ENCODE peak calls at places on chromosomes 13 and 19, in nine cellular contexts. X is activated T-helper 1 cell treated with anti-CD3 and anti-CD28 coated beads, Interleukin-2, amount 50 U/mL, for 16 hours; F is fibroblast of the aortic adventitia; Q is Calu3; W is hepatic stellate cell; V is effector memory CD4-positive, alpha-beta T cell; S is left ventricle myocardium superior; U is NCI-H2107; R is foreskin fibroblast. G is an unnamed sample.

GRCh38 chr13:21550918-21551317 is 53.1 kb downstream of the MICU2 start:
- DNase-seq in Q (no peak), W (no peak), U (no peak), R (no peak), S (no peak), V (no peak), X (no peak), F (no peak), G (no peak)

GRCh38 chr13:28707629-28708427 is 10.9 kb downstream of the SLC46A3 start:
- DNase-seq in Q (no peak), X (no peak), S (no peak), W (peak; percentile 18), V (no peak), F (peak; percentile 78), U (no peak), R (peak; percentile 88), G (no peak)

GRCh38 chr19:33159149-33159548 is 27.2 kb downstream of the WDR88 start:
- DNase-seq in W (no peak), F (no peak), X (no peak), S (no peak), V (no peak), Q (no peak), U (no peak), R (no peak), G (no peak)

GRCh38 chr13:105759467-105759866 is 776.0 kb downstream of the EFNB2 start:
- DNase-seq in Q (no peak), F (no peak), U (no peak), S (no peak), W (no peak), X (no peak), R (no peak), V (no peak), G (no peak)

GRCh38 chr19:28920269-28921066 is 292.5 kb downstream of the UQCRFS1 start:
- DNase-seq in X (no peak), W (no peak), U (no peak), F (no peak), Q (no peak), R (no peak), S (no peak), V (no peak), G (no peak)

GRCh38 chr13:106443625-106444024 is 91.8 kb downstream of the EFNB2 start:
- DNase-seq in W (no peak), V (no peak), S (no peak), R (no peak), U (no peak), Q (no peak), X (no peak), F (no peak), G (no peak)

GRCh38 chr19:13037161-13037560 is 41.9 kb downstream of the NFIX start:
- DNase-seq in W (peak; percentile 89), S (peak; percentile 27), Q (no peak), V (no peak), F (peak; percentile 85), X (no peak), U (no peak), R (peak; percentile 80), G (no peak)

GRCh38 chr13:106156468-106156867 is 379.0 kb downstream of the EFNB2 start:
- DNase-seq in S (no peak), V (no peak), W (peak; percentile 30), F (peak; percentile 86), U (no peak), R (peak; percentile 97), Q (peak; percentile 1), X (no peak), G (no peak)

GRCh38 chr19:29665826-29666633 is 769 bp downstream of the PLEKHF1 start:
- DNase-seq in V (peak; percentile 29), U (no peak), R (no peak), W (peak; percentile 66), S (peak; percentile 85), Q (peak; percentile 28), F (peak; percentile 87), X (no peak), G (no peak)

GRCh38 chr13:25203256-25203794 is 31.2 kb upstream of the AMER2 start:
- DNase-seq in S (no peak), W (no peak), F (no peak), X (no peak), U (no peak), Q (no peak), R (no peak), V (no peak), G (no peak)

GRCh38 chr13:103403148-103403740 is 337.0 kb upstream of the SLC10A2 start:
- DNase-seq in V (no peak), R (no peak), X (no peak), W (no peak), F (no peak), S (no peak), Q (no peak), U (no peak), G (no peak)

GRCh38 chr13:32048816-32049215 is 17.2 kb downstream of the FRY start:
- DNase-seq in F (no peak), W (no peak), R (peak; percentile 3), V (no peak), U (no peak), Q (no peak), X (no peak), S (no peak), G (no peak)

GRCh38 chr19:38355728-38356725 is 18.3 kb upstream of the PSMD8 start:
- DNase-seq in U (no peak), R (no peak), F (no peak), W (no peak), V (no peak), S (no peak), Q (no peak), X (no peak), G (no peak)

GRCh38 chr19:2483484-2484151 is 7.7 kb downstream of the GADD45B start:
- DNase-seq in F (no peak), S (no peak), Q (no peak), W (no peak), V (no peak), R (no peak), U (no peak), X (no peak), G (no peak)

GRCh38 chr13:35356572-35356971 is 119.9 kb downstream of the MAB21L1 start:
- DNase-seq in W (no peak), U (no peak), F (no peak), R (no peak), V (no peak), S (no peak), Q (no peak), X (no peak), G (no peak)

G was measured in stimulated activated effector memory CD8-positive, alpha-beta T cell treated with anti-CD3 and anti-CD28 coated beads, Interleukin-12 subunit alpha, Interleukin-12 subunit beta, amount 100 ng/mL, for 72 hours.